ENCODE peak calls at places on chromosome 15, in six cellular contexts. M, I, O, A, V and X are unnamed samples.

GRCh38 chr15:67331676-67332075 is 77.1 kb downstream of the IQCH start:
- DNase-seq in M (peak), I (no peak), O (peak), A (no peak), V (no peak), X (peak)

GRCh38 chr15:91488452-91488851 is 365.1 kb upstream of the SLCO3A1 start:
- DNase-seq in M (no peak), I (no peak), O (no peak), A (no peak), V (no peak), X (peak)

GRCh38 chr15:41936649-41937567 is 35.4 kb downstream of the EHD4 start:
- DNase-seq in M (peak), I (peak), O (no peak), A (peak), V (no peak), X (peak)

GRCh38 chr15:69524850-69525249 is 72.2 kb downstream of the RPLP1 start:
- DNase-seq in M (no peak), I (no peak), O (no peak), A (no peak), V (no peak), X (no peak)

GRCh38 chr15:85685366-85685765 is 109.4 kb downstream of the KLHL25 start:
- DNase-seq in M (no peak), I (no peak), O (no peak), A (no peak), V (no peak), X (no peak)

GRCh38 chr15:39397883-39398282 is 183.0 kb upstream of the THBS1 start:
- DNase-seq in M (no peak), I (no peak), O (no peak), A (no peak), V (no peak), X (peak)

GRCh38 chr15:68676011-68676605 is 97.3 kb downstream of the CORO2B start:
- DNase-seq in M (no peak), I (no peak), O (peak), A (no peak), V (no peak), X (no peak)

GRCh38 chr15:45790325-45790943 is 155.6 kb downstream of the SQOR start:
- DNase-seq in M (no peak), I (peak), O (peak), A (no peak), V (peak), X (peak)

GRCh38 chr15:67146214-67146613 is 80.8 kb downstream of the SMAD3 start:
- DNase-seq in M (peak), I (peak), O (peak), A (peak), V (no peak), X (peak)

GRCh38 chr15:33293619-33294309 is 17.0 kb upstream of the RYR3 start:
- DNase-seq in M (no peak), I (no peak), O (peak), A (no peak), V (no peak), X (no peak)

GRCh38 chr15:27668471-27669220 is 430.5 kb downstream of the OCA2 start:
- DNase-seq in M (no peak), I (no peak), O (no peak), A (no peak), V (no peak), X (no peak)

GRCh38 chr15:52483712-52484111 is 45.0 kb downstream of the MYO5A start:
- DNase-seq in M (no peak), I (no peak), O (peak), A (no peak), V (no peak), X (peak)

GRCh38 chr15:48052871-48053383 is 67.9 kb upstream of the SLC24A5 start:
- DNase-seq in M (no peak), I (no peak), O (peak), A (no peak), V (no peak), X (peak)

GRCh38 chr15:26295331-26295730 is 432.2 kb upstream of the ATP10A start:
- DNase-seq in M (no peak), I (no peak), O (no peak), A (no peak), V (no peak), X (no peak)

GRCh38 chr15:98684441-98684840 is 36.1 kb downstream of the IGF1R start:
- DNase-seq in M (no peak), I (no peak), O (peak), A (no peak), V (no peak), X (peak)

GRCh38 chr15:77023576-77024272 is 28.8 kb downstream of the PSTPIP1 start:
- DNase-seq in M (peak), I (peak), O (no peak), A (peak), V (no peak), X (no peak)

GRCh38 chr15:101439285-101439919 is 50.1 kb downstream of the PCSK6 start:
- DNase-seq in M (no peak), I (no peak), O (peak), A (peak), V (no peak), X (no peak)

GRCh38 chr15:63035253-63035652 is 7.3 kb upstream of the TPM1 start:
- DNase-seq in M (no peak), I (no peak), O (no peak), A (peak), V (no peak), X (no peak)

GRCh38 chr15:73782339-73782979 is 29.3 kb upstream of the INSYN1 start:
- DNase-seq in M (no peak), I (no peak), O (no peak), A (no peak), V (no peak), X (no peak)

GRCh38 chr15:100721758-100722550 is 119.6 kb downstream of the ASB7 start:
- DNase-seq in M (peak), I (peak), O (peak), A (peak), V (no peak), X (peak)

GRCh38 chr15:61038387-61038786 is 190.7 kb downstream of the RORA start:
- DNase-seq in M (no peak), I (no peak), O (peak), A (no peak), V (peak), X (peak)

GRCh38 chr15:68818671-68819450 is 1.8 kb downstream of the ANP32A start:
- DNase-seq in M (peak), I (peak), O (peak), A (peak), V (peak), X (peak)

GRCh38 chr15:80371924-80372323 is 32.3 kb upstream of the ARNT2 start:
- DNase-seq in M (no peak), I (no peak), O (no peak), A (no peak), V (no peak), X (no peak)

GRCh38 chr15:59998256-59999063 is 5.7 kb upstream of the FOXB1 start:
- DNase-seq in M (no peak), I (no peak), O (no peak), A (no peak), V (no peak), X (no peak)

GRCh38 chr15:75167588-75168076 is 34.0 kb upstream of the C15orf39 start:
- DNase-seq in M (peak), I (peak), O (peak), A (no peak), V (no peak), X (peak)

GRCh38 chr15:101470548-101471239 is 18.8 kb downstream of the PCSK6 start:
- DNase-seq in M (no peak), I (no peak), O (no peak), A (no peak), V (no peak), X (no peak)

GRCh38 chr15:77985031-77985930 is 92.2 kb downstream of the TBC1D2B start:
- DNase-seq in M (no peak), I (no peak), O (no peak), A (no peak), V (no peak), X (no peak)

GRCh38 chr15:88218557-88219214 is 37.9 kb downstream of the NTRK3 start:
- DNase-seq in M (no peak), I (no peak), O (no peak), A (no peak), V (no peak), X (no peak)

GRCh38 chr15:63473999-63474809 is 30.2 kb upstream of the USP3 start:
- DNase-seq in M (no peak), I (peak), O (peak), A (no peak), V (no peak), X (peak)